ENCODE peak calls at places on chromosomes 16 and 17, in seven cellular contexts. One of them, this sample, is unnamed.

GRCh38 chr16:87580855-87581261 is 21.4 kb upstream of the JPH3 start:
- DNase-seq in OCI-M1: no peak
- DNase-seq in GM19239: no peak
- DNase-seq in mucosa of gallbladder: no peak
- DNase-seq in activated effector memory CD4-positive, alpha-beta T cell treated with anti-CD3 and anti-CD28 coated beads, Interleukin-2, amount 50 U/mL, for 16 hours: no peak
- DNase-seq in RWPE1: no peak
- DNase-seq in DMS153: no peak
- DNase-seq in this sample: peak

GRCh38 chr16:66662445-66663194 is 33.9 kb downstream of the CMTM4 start:
- DNase-seq in OCI-M1: peak
- DNase-seq in GM19239: no peak
- DNase-seq in mucosa of gallbladder: no peak
- DNase-seq in activated effector memory CD4-positive, alpha-beta T cell treated with anti-CD3 and anti-CD28 coated beads, Interleukin-2, amount 50 U/mL, for 16 hours: no peak
- DNase-seq in RWPE1: peak
- DNase-seq in DMS153: no peak
- DNase-seq in this sample: peak

GRCh38 chr16:7086842-7087616 is 245.6 kb upstream of the RBFOX1 start:
- DNase-seq in OCI-M1: peak
- DNase-seq in GM19239: no peak
- DNase-seq in mucosa of gallbladder: no peak
- DNase-seq in activated effector memory CD4-positive, alpha-beta T cell treated with anti-CD3 and anti-CD28 coated beads, Interleukin-2, amount 50 U/mL, for 16 hours: no peak
- DNase-seq in RWPE1: no peak
- DNase-seq in DMS153: peak
- DNase-seq in this sample: peak

GRCh38 chr16:9820481-9821246 is 361.6 kb downstream of the GRIN2A start:
- DNase-seq in OCI-M1: no peak
- DNase-seq in GM19239: no peak
- DNase-seq in mucosa of gallbladder: no peak
- DNase-seq in activated effector memory CD4-positive, alpha-beta T cell treated with anti-CD3 and anti-CD28 coated beads, Interleukin-2, amount 50 U/mL, for 16 hours: no peak
- DNase-seq in RWPE1: no peak
- DNase-seq in DMS153: no peak
- DNase-seq in this sample: no peak

GRCh38 chr16:19744670-19745069 is 26.6 kb downstream of the IQCK start:
- DNase-seq in OCI-M1: no peak
- DNase-seq in GM19239: no peak
- DNase-seq in mucosa of gallbladder: no peak
- DNase-seq in activated effector memory CD4-positive, alpha-beta T cell treated with anti-CD3 and anti-CD28 coated beads, Interleukin-2, amount 50 U/mL, for 16 hours: no peak
- DNase-seq in RWPE1: no peak
- DNase-seq in DMS153: peak
- DNase-seq in this sample: no peak

GRCh38 chr17:29162909-29163341 is 17.3 kb downstream of the MYO18A start:
- DNase-seq in OCI-M1: no peak
- DNase-seq in GM19239: no peak
- DNase-seq in mucosa of gallbladder: no peak
- DNase-seq in activated effector memory CD4-positive, alpha-beta T cell treated with anti-CD3 and anti-CD28 coated beads, Interleukin-2, amount 50 U/mL, for 16 hours: no peak
- DNase-seq in RWPE1: no peak
- DNase-seq in DMS153: no peak
- DNase-seq in this sample: peak

GRCh38 chr17:61635913-61636432 is 45.0 kb upstream of the NACA2 start:
- DNase-seq in OCI-M1: peak
- DNase-seq in GM19239: peak
- DNase-seq in mucosa of gallbladder: peak
- DNase-seq in activated effector memory CD4-positive, alpha-beta T cell treated with anti-CD3 and anti-CD28 coated beads, Interleukin-2, amount 50 U/mL, for 16 hours: peak
- DNase-seq in RWPE1: peak
- DNase-seq in DMS153: no peak
- DNase-seq in this sample: peak

GRCh38 chr17:75250009-75250471 is 11.4 kb downstream of the GGA3 start:
- DNase-seq in OCI-M1: no peak
- DNase-seq in GM19239: peak
- DNase-seq in mucosa of gallbladder: no peak
- DNase-seq in activated effector memory CD4-positive, alpha-beta T cell treated with anti-CD3 and anti-CD28 coated beads, Interleukin-2, amount 50 U/mL, for 16 hours: peak
- DNase-seq in RWPE1: peak
- DNase-seq in DMS153: no peak
- DNase-seq in this sample: no peak

GRCh38 chr17:68491864-68492263 is 20.4 kb upstream of the PRKAR1A start:
- DNase-seq in OCI-M1: no peak
- DNase-seq in GM19239: no peak
- DNase-seq in mucosa of gallbladder: peak
- DNase-seq in activated effector memory CD4-positive, alpha-beta T cell treated with anti-CD3 and anti-CD28 coated beads, Interleukin-2, amount 50 U/mL, for 16 hours: no peak
- DNase-seq in RWPE1: no peak
- DNase-seq in DMS153: no peak
- DNase-seq in this sample: no peak

GRCh38 chr17:2571523-2572303 is 21.7 kb upstream of the PAFAH1B1 start:
- DNase-seq in OCI-M1: peak
- DNase-seq in GM19239: peak
- DNase-seq in mucosa of gallbladder: no peak
- DNase-seq in activated effector memory CD4-positive, alpha-beta T cell treated with anti-CD3 and anti-CD28 coated beads, Interleukin-2, amount 50 U/mL, for 16 hours: no peak
- DNase-seq in RWPE1: no peak
- DNase-seq in DMS153: no peak
- DNase-seq in this sample: no peak

GRCh38 chr16:1533443-1533951 is at the start of gene TMEM204:
- DNase-seq in OCI-M1: no peak
- DNase-seq in GM19239: peak
- DNase-seq in mucosa of gallbladder: peak
- DNase-seq in activated effector memory CD4-positive, alpha-beta T cell treated with anti-CD3 and anti-CD28 coated beads, Interleukin-2, amount 50 U/mL, for 16 hours: peak
- DNase-seq in RWPE1: no peak
- DNase-seq in DMS153: no peak
- DNase-seq in this sample: no peak

GRCh38 chr17:31211352-31212012 is 85.6 kb downstream of the OMG start:
- DNase-seq in OCI-M1: no peak
- DNase-seq in GM19239: no peak
- DNase-seq in mucosa of gallbladder: no peak
- DNase-seq in activated effector memory CD4-positive, alpha-beta T cell treated with anti-CD3 and anti-CD28 coated beads, Interleukin-2, amount 50 U/mL, for 16 hours: no peak
- DNase-seq in RWPE1: no peak
- DNase-seq in DMS153: no peak
- DNase-seq in this sample: no peak

GRCh38 chr17:37792787-37793186 is 47.9 kb upstream of the HNF1B start:
- DNase-seq in OCI-M1: no peak
- DNase-seq in GM19239: no peak
- DNase-seq in mucosa of gallbladder: no peak
- DNase-seq in activated effector memory CD4-positive, alpha-beta T cell treated with anti-CD3 and anti-CD28 coated beads, Interleukin-2, amount 50 U/mL, for 16 hours: no peak
- DNase-seq in RWPE1: no peak
- DNase-seq in DMS153: no peak
- DNase-seq in this sample: no peak

GRCh38 chr17:33055746-33056145 is 64.1 kb downstream of the SPACA3 start:
- DNase-seq in OCI-M1: no peak
- DNase-seq in GM19239: no peak
- DNase-seq in mucosa of gallbladder: no peak
- DNase-seq in activated effector memory CD4-positive, alpha-beta T cell treated with anti-CD3 and anti-CD28 coated beads, Interleukin-2, amount 50 U/mL, for 16 hours: no peak
- DNase-seq in RWPE1: no peak
- DNase-seq in DMS153: no peak
- DNase-seq in this sample: no peak

GRCh38 chr16:1082952-1083675 is 10.6 kb downstream of the SSTR5 start:
- DNase-seq in OCI-M1: no peak
- DNase-seq in GM19239: no peak
- DNase-seq in mucosa of gallbladder: no peak
- DNase-seq in activated effector memory CD4-positive, alpha-beta T cell treated with anti-CD3 and anti-CD28 coated beads, Interleukin-2, amount 50 U/mL, for 16 hours: no peak
- DNase-seq in RWPE1: peak
- DNase-seq in DMS153: peak
- DNase-seq in this sample: no peak

GRCh38 chr16:12486386-12486785 is 317.3 kb downstream of the CPPED1 start:
- DNase-seq in OCI-M1: no peak
- DNase-seq in GM19239: no peak
- DNase-seq in mucosa of gallbladder: no peak
- DNase-seq in activated effector memory CD4-positive, alpha-beta T cell treated with anti-CD3 and anti-CD28 coated beads, Interleukin-2, amount 50 U/mL, for 16 hours: no peak
- DNase-seq in RWPE1: no peak
- DNase-seq in DMS153: no peak
- DNase-seq in this sample: no peak

GRCh38 chr16:3730161-3731125 is 13.1 kb upstream of the TRAP1 start:
- DNase-seq in OCI-M1: no peak
- DNase-seq in GM19239: no peak
- DNase-seq in mucosa of gallbladder: no peak
- DNase-seq in activated effector memory CD4-positive, alpha-beta T cell treated with anti-CD3 and anti-CD28 coated beads, Interleukin-2, amount 50 U/mL, for 16 hours: no peak
- DNase-seq in RWPE1: no peak
- DNase-seq in DMS153: no peak
- DNase-seq in this sample: no peak

GRCh38 chr17:59418732-59419166 is 87.3 kb downstream of the YPEL2 start:
- DNase-seq in OCI-M1: no peak
- DNase-seq in GM19239: no peak
- DNase-seq in mucosa of gallbladder: no peak
- DNase-seq in activated effector memory CD4-positive, alpha-beta T cell treated with anti-CD3 and anti-CD28 coated beads, Interleukin-2, amount 50 U/mL, for 16 hours: no peak
- DNase-seq in RWPE1: no peak
- DNase-seq in DMS153: no peak
- DNase-seq in this sample: no peak

GRCh38 chr16:3058173-3059030 is 7.0 kb upstream of the IL32 start:
- DNase-seq in OCI-M1: peak
- DNase-seq in GM19239: peak
- DNase-seq in mucosa of gallbladder: no peak
- DNase-seq in activated effector memory CD4-positive, alpha-beta T cell treated with anti-CD3 and anti-CD28 coated beads, Interleukin-2, amount 50 U/mL, for 16 hours: peak
- DNase-seq in RWPE1: no peak
- DNase-seq in DMS153: peak
- DNase-seq in this sample: peak

GRCh38 chr16:51383909-51384308 is 232.8 kb upstream of the SALL1 start:
- DNase-seq in OCI-M1: no peak
- DNase-seq in GM19239: no peak
- DNase-seq in mucosa of gallbladder: no peak
- DNase-seq in activated effector memory CD4-positive, alpha-beta T cell treated with anti-CD3 and anti-CD28 coated beads, Interleukin-2, amount 50 U/mL, for 16 hours: no peak
- DNase-seq in RWPE1: peak
- DNase-seq in DMS153: no peak
- DNase-seq in this sample: no peak

GRCh38 chr17:40542562-40543411 is 22.5 kb downstream of the CCR7 start:
- DNase-seq in OCI-M1: no peak
- DNase-seq in GM19239: no peak
- DNase-seq in mucosa of gallbladder: peak
- DNase-seq in activated effector memory CD4-positive, alpha-beta T cell treated with anti-CD3 and anti-CD28 coated beads, Interleukin-2, amount 50 U/mL, for 16 hours: peak
- DNase-seq in RWPE1: peak
- DNase-seq in DMS153: no peak
- DNase-seq in this sample: no peak

GRCh38 chr16:75192606-75193264 is 14.2 kb downstream of the CTRB2 start:
- DNase-seq in OCI-M1: no peak
- DNase-seq in GM19239: no peak
- DNase-seq in mucosa of gallbladder: peak
- DNase-seq in activated effector memory CD4-positive, alpha-beta T cell treated with anti-CD3 and anti-CD28 coated beads, Interleukin-2, amount 50 U/mL, for 16 hours: peak
- DNase-seq in RWPE1: no peak
- DNase-seq in DMS153: no peak
- DNase-seq in this sample: no peak

GRCh38 chr16:65392831-65393565 is 271.1 kb upstream of the CDH11 start:
- DNase-seq in OCI-M1: no peak
- DNase-seq in GM19239: no peak
- DNase-seq in mucosa of gallbladder: no peak
- DNase-seq in activated effector memory CD4-positive, alpha-beta T cell treated with anti-CD3 and anti-CD28 coated beads, Interleukin-2, amount 50 U/mL, for 16 hours: no peak
- DNase-seq in RWPE1: peak
- DNase-seq in DMS153: no peak
- DNase-seq in this sample: no peak

GRCh38 chr17:35002876-35003551 is 22.7 kb downstream of the LIG3 start:
- DNase-seq in OCI-M1: no peak
- DNase-seq in GM19239: no peak
- DNase-seq in mucosa of gallbladder: peak
- DNase-seq in activated effector memory CD4-positive, alpha-beta T cell treated with anti-CD3 and anti-CD28 coated beads, Interleukin-2, amount 50 U/mL, for 16 hours: no peak
- DNase-seq in RWPE1: no peak
- DNase-seq in DMS153: no peak
- DNase-seq in this sample: no peak

GRCh38 chr17:511833-512251 is 159.2 kb upstream of the RPH3AL start:
- DNase-seq in OCI-M1: no peak
- DNase-seq in GM19239: no peak
- DNase-seq in mucosa of gallbladder: no peak
- DNase-seq in activated effector memory CD4-positive, alpha-beta T cell treated with anti-CD3 and anti-CD28 coated beads, Interleukin-2, amount 50 U/mL, for 16 hours: no peak
- DNase-seq in RWPE1: no peak
- DNase-seq in DMS153: no peak
- DNase-seq in this sample: no peak

GRCh38 chr17:2636169-2636930 is 42.9 kb downstream of the PAFAH1B1 start:
- DNase-seq in OCI-M1: no peak
- DNase-seq in GM19239: no peak
- DNase-seq in mucosa of gallbladder: no peak
- DNase-seq in activated effector memory CD4-positive, alpha-beta T cell treated with anti-CD3 and anti-CD28 coated beads, Interleukin-2, amount 50 U/mL, for 16 hours: no peak
- DNase-seq in RWPE1: no peak
- DNase-seq in DMS153: no peak
- DNase-seq in this sample: no peak

GRCh38 chr17:48012151-48012520 is 25.5 kb downstream of the COPZ2 start:
- DNase-seq in OCI-M1: peak
- DNase-seq in GM19239: peak
- DNase-seq in mucosa of gallbladder: peak
- DNase-seq in activated effector memory CD4-positive, alpha-beta T cell treated with anti-CD3 and anti-CD28 coated beads, Interleukin-2, amount 50 U/mL, for 16 hours: peak
- DNase-seq in RWPE1: no peak
- DNase-seq in DMS153: peak
- DNase-seq in this sample: peak

GRCh38 chr17:45432405-45433113 is at the start of gene ARHGAP27:
- DNase-seq in OCI-M1: peak
- DNase-seq in GM19239: no peak
- DNase-seq in mucosa of gallbladder: no peak
- DNase-seq in activated effector memory CD4-positive, alpha-beta T cell treated with anti-CD3 and anti-CD28 coated beads, Interleukin-2, amount 50 U/mL, for 16 hours: peak
- DNase-seq in RWPE1: peak
- DNase-seq in DMS153: peak
- DNase-seq in this sample: no peak

GRCh38 chr17:13601776-13602551 is at the start of gene HS3ST3A1:
- DNase-seq in OCI-M1: peak
- DNase-seq in GM19239: no peak
- DNase-seq in mucosa of gallbladder: no peak
- DNase-seq in activated effector memory CD4-positive, alpha-beta T cell treated with anti-CD3 and anti-CD28 coated beads, Interleukin-2, amount 50 U/mL, for 16 hours: no peak
- DNase-seq in RWPE1: peak
- DNase-seq in DMS153: no peak
- DNase-seq in this sample: peak

GRCh38 chr17:12536472-12536871 is 129.2 kb upstream of the MYOCD start:
- DNase-seq in OCI-M1: no peak
- DNase-seq in GM19239: no peak
- DNase-seq in mucosa of gallbladder: no peak
- DNase-seq in activated effector memory CD4-positive, alpha-beta T cell treated with anti-CD3 and anti-CD28 coated beads, Interleukin-2, amount 50 U/mL, for 16 hours: no peak
- DNase-seq in RWPE1: no peak
- DNase-seq in DMS153: no peak
- DNase-seq in this sample: no peak

GRCh38 chr16:28496844-28497243 is 2.4 kb downstream of the APOBR start:
- DNase-seq in OCI-M1: no peak
- DNase-seq in GM19239: no peak
- DNase-seq in mucosa of gallbladder: no peak
- DNase-seq in activated effector memory CD4-positive, alpha-beta T cell treated with anti-CD3 and anti-CD28 coated beads, Interleukin-2, amount 50 U/mL, for 16 hours: no peak
- DNase-seq in RWPE1: no peak
- DNase-seq in DMS153: no peak
- DNase-seq in this sample: no peak

GRCh38 chr16:50469744-50470301 is 78.4 kb upstream of the NKD1 start:
- DNase-seq in OCI-M1: no peak
- DNase-seq in GM19239: no peak
- DNase-seq in mucosa of gallbladder: no peak
- DNase-seq in activated effector memory CD4-positive, alpha-beta T cell treated with anti-CD3 and anti-CD28 coated beads, Interleukin-2, amount 50 U/mL, for 16 hours: peak
- DNase-seq in RWPE1: no peak
- DNase-seq in DMS153: no peak
- DNase-seq in this sample: no peak

GRCh38 chr17:13003927-13004326 is 13.9 kb downstream of the ELAC2 start:
- DNase-seq in OCI-M1: no peak
- DNase-seq in GM19239: no peak
- DNase-seq in mucosa of gallbladder: no peak
- DNase-seq in activated effector memory CD4-positive, alpha-beta T cell treated with anti-CD3 and anti-CD28 coated beads, Interleukin-2, amount 50 U/mL, for 16 hours: no peak
- DNase-seq in RWPE1: no peak
- DNase-seq in DMS153: no peak
- DNase-seq in this sample: no peak

GRCh38 chr17:80474231-80474932 is 2.0 kb downstream of the NPTX1 start:
- DNase-seq in OCI-M1: peak
- DNase-seq in GM19239: no peak
- DNase-seq in mucosa of gallbladder: no peak
- DNase-seq in activated effector memory CD4-positive, alpha-beta T cell treated with anti-CD3 and anti-CD28 coated beads, Interleukin-2, amount 50 U/mL, for 16 hours: no peak
- DNase-seq in RWPE1: peak
- DNase-seq in DMS153: peak
- DNase-seq in this sample: peak

GRCh38 chr17:7720125-7720524 is 2.6 kb downstream of the DNAH2 start:
- DNase-seq in OCI-M1: no peak
- DNase-seq in GM19239: no peak
- DNase-seq in mucosa of gallbladder: no peak
- DNase-seq in activated effector memory CD4-positive, alpha-beta T cell treated with anti-CD3 and anti-CD28 coated beads, Interleukin-2, amount 50 U/mL, for 16 hours: no peak
- DNase-seq in RWPE1: no peak
- DNase-seq in DMS153: no peak
- DNase-seq in this sample: no peak

GRCh38 chr16:30697264-30698138 is 1.5 kb upstream of the SRCAP start:
- DNase-seq in OCI-M1: no peak
- DNase-seq in GM19239: peak
- DNase-seq in mucosa of gallbladder: no peak
- DNase-seq in activated effector memory CD4-positive, alpha-beta T cell treated with anti-CD3 and anti-CD28 coated beads, Interleukin-2, amount 50 U/mL, for 16 hours: no peak
- DNase-seq in RWPE1: peak
- DNase-seq in DMS153: peak
- DNase-seq in this sample: peak

GRCh38 chr17:19502517-19502916 is 31.1 kb upstream of the SLC47A1 start:
- DNase-seq in OCI-M1: no peak
- DNase-seq in GM19239: no peak
- DNase-seq in mucosa of gallbladder: no peak
- DNase-seq in activated effector memory CD4-positive, alpha-beta T cell treated with anti-CD3 and anti-CD28 coated beads, Interleukin-2, amount 50 U/mL, for 16 hours: peak
- DNase-seq in RWPE1: no peak
- DNase-seq in DMS153: no peak
- DNase-seq in this sample: no peak

GRCh38 chr17:10073026-10073425 is 125.4 kb downstream of the GAS7 start:
- DNase-seq in OCI-M1: no peak
- DNase-seq in GM19239: no peak
- DNase-seq in mucosa of gallbladder: no peak
- DNase-seq in activated effector memory CD4-positive, alpha-beta T cell treated with anti-CD3 and anti-CD28 coated beads, Interleukin-2, amount 50 U/mL, for 16 hours: no peak
- DNase-seq in RWPE1: peak
- DNase-seq in DMS153: no peak
- DNase-seq in this sample: no peak